ENCODE peak calls at places on chromosomes 16 and 17, in eight cellular contexts. R, Q, O, U, E, L, S and A are unnamed samples. For H3K4me1, the result is how much of the 10 kb centered on the place peaks cover.

GRCh38 chr17:49525831-49526741 is 31.0 kb downstream of the NGFR start:
- DNase-seq in Q (no peak), R (no peak), O (no peak), E (no peak), S (no peak), L (no peak), U (no peak), A (no peak)

GRCh38 chr17:62625184-62625869 is 2.1 kb upstream of the MRC2 start:
- DNase-seq in L (no peak), S (no peak), O (no peak), Q (no peak), U (no peak), E (no peak), R (no peak), A (no peak)

GRCh38 chr16:75392911-75393310 is 40.4 kb downstream of the CFDP1 start:
- DNase-seq in L (no peak), U (no peak), E (no peak), S (no peak), Q (no peak), R (no peak), O (no peak), A (no peak)

GRCh38 chr16:88645941-88646340 is 4.9 kb downstream of the CYBA start:
- DNase-seq in E (no peak), O (no peak), Q (no peak), R (no peak), L (no peak), U (no peak), S (no peak), A (no peak)

GRCh38 chr17:66290097-66290722 is 12.2 kb upstream of the PRKCA start:
- DNase-seq in Q (no peak), L (no peak), O (no peak), R (no peak), U (peak), E (no peak), S (no peak), A (no peak)

GRCh38 chr17:48589831-48590602 is at the start of gene HOXB3:
- DNase-seq in O (no peak), L (no peak), E (no peak), U (no peak), Q (peak), R (no peak), S (no peak), A (no peak)

GRCh38 chr16:30785126-30786106 is 1.6 kb downstream of the ZNF629 start:
- DNase-seq in E (no peak), U (no peak), O (no peak), S (no peak), R (no peak), L (no peak), Q (no peak), A (no peak)

GRCh38 chr17:70882504-70882903 is 713.2 kb downstream of the KCNJ2 start:
- DNase-seq in L (no peak), U (no peak), R (no peak), O (no peak), Q (no peak), S (no peak), E (no peak), A (no peak)

GRCh38 chr17:77427471-77427991 is 286.8 kb downstream of the SEC14L1 start:
- DNase-seq in E (no peak), L (no peak), Q (peak), S (no peak), O (no peak), U (no peak), R (no peak), A (peak)

GRCh38 chr17:77802811-77803220 is 155.7 kb upstream of the TNRC6C start:
- DNase-seq in L (no peak), Q (peak), O (no peak), E (no peak), R (no peak), S (peak), U (no peak), A (no peak)

GRCh38 chr17:76271669-76272540 is 6.8 kb downstream of the UBALD2 start:
- DNase-seq in Q (no peak), O (peak), L (no peak), U (peak), S (no peak), R (no peak), E (peak), A (no peak)

GRCh38 chr16:30482366-30482765 is 9.8 kb downstream of the ITGAL start:
- DNase-seq in E (no peak), U (no peak), S (no peak), R (peak), L (no peak), Q (no peak), O (no peak), A (no peak)

GRCh38 chr16:89841275-89841674 is 13.0 kb downstream of the SPIRE2 start:
- DNase-seq in Q (no peak), O (no peak), U (peak), E (peak), L (no peak), S (no peak), R (no peak), A (no peak)

GRCh38 chr16:89845417-89845816 is 17.1 kb downstream of the SPIRE2 start:
- DNase-seq in L (no peak), E (no peak), S (no peak), O (no peak), R (no peak), U (peak), Q (no peak), A (no peak)

GRCh38 chr16:89843409-89844350 is 15.4 kb downstream of the SPIRE2 start:
- DNase-seq in L (no peak), O (no peak), R (no peak), S (no peak), Q (no peak), U (no peak), E (no peak), A (no peak)

GRCh38 chr16:89844739-89845339 is 16.6 kb downstream of the SPIRE2 start:
- DNase-seq in Q (no peak), L (no peak), R (no peak), E (no peak), O (no peak), S (no peak), U (no peak), A (no peak)

DNA sequence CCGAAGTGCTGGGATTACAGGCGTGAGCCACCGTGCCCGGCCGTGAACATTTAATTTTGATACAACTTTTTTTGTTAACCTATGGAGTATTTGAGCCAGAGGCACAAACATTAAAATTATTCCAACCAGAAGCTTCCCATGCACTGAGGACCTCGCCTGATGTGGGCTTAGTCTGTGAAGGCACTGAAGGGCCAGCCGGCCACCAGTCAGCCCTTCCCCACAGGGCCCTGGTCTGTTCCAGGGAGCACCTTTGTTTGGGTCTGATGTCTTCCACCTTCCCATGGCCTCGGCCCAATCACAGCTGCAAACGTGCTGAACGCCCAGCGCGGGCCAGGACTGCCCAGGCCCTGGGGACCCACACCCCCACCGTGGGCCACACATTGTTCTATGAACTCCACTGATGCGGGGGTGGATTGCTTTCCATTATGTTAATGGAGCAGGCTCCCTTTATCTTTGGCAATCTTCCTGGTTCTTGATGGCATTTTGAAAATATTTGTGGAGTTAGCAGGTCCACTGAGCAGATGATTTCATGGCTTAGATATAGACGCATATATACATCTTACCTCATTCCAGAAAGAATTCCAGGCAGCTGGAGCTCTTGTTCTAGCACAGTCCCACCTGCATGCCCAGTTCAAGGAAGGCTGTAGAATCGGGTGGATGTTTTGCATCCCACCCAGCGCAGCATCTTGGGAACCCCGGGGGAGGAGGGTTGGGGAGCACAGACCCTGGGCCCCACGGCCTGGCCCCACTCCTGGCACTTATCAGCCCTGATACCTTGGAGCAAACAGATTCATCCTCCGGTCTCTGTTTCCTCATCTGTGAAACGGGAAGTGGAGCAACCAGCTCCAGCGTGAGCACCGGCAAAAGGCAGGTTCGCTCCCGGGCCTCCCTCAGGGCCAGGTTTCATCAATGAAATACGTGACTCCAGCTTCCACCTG is 14.5 kb downstream of the SPIRE2 start:
- DNase-seq in U (no peak), O (no peak), E (no peak), R (no peak), Q (peak), L (no peak), S (no peak), A (peak)
- H3K4me1 ChIP-seq in U (under half), O (under half), E (under half), R (under half), Q (under half), L (under half), S (under half), A (under half)

GRCh38 chr17:17102176-17102575 is 59.9 kb downstream of the MPRIP start:
- DNase-seq in Q (no peak), L (no peak), E (no peak), S (no peak), U (no peak), R (no peak), O (no peak), A (no peak)

GRCh38 chr17:17103160-17103559 is 60.9 kb downstream of the MPRIP start:
- DNase-seq in S (no peak), O (no peak), E (no peak), Q (no peak), L (no peak), R (no peak), U (no peak), A (no peak)

GRCh38 chr17:17104494-17104893 is 62.2 kb downstream of the MPRIP start:
- DNase-seq in U (no peak), Q (no peak), R (no peak), L (no peak), S (no peak), O (no peak), E (no peak), A (no peak)

GRCh38 chr17:17105976-17106375 is 63.7 kb downstream of the MPRIP start:
- DNase-seq in Q (no peak), R (no peak), O (no peak), S (no peak), L (no peak), U (no peak), E (no peak), A (no peak)

DNA sequence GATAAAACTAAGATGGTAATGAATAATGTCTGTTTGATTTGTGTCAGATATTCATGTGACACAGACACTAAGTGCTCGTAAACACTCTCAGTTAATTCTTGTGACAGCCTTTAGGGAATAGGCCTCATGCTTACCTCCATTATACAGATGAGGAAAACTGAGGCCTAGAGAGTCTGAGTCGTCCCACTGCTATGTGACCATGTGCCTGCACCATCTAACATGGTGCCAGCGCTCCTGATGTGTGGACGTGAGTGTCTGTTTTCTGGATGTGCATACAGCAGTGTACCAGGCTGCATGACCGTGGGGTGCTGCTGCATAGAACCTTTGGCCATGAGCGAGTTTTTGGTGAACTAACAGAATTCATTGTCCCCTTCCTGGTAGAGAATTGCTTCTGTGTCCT is 61.8 kb downstream of the MPRIP start:
- DNase-seq in E (no peak), U (no peak), Q (no peak), L (no peak), R (no peak), O (no peak), S (no peak), A (no peak)
- H3K4me1 ChIP-seq in E (under half), U (under half), Q (under half), L (under half), R (under half), O (under half), S (under half), A (under half)

GRCh38 chr17:27245230-27245696 is 48.7 kb upstream of the WSB1 start:
- DNase-seq in E (peak), R (peak), O (peak), L (peak), Q (peak), U (peak), S (peak), A (peak)
- H3K4me1 ChIP-seq in E (under half), R (half or more), O (under half), L (under half), Q (under half), U (under half), S (under half), A (under half)

GRCh38 chr16:11106726-11107125 is 149.3 kb downstream of the SOCS1 start:
- DNase-seq in O (no peak), L (no peak), E (no peak), R (no peak), U (no peak), Q (no peak), S (no peak), A (no peak)

GRCh38 chr16:11105038-11105903 is 150.7 kb downstream of the SOCS1 start:
- DNase-seq in L (no peak), U (no peak), E (no peak), O (no peak), S (no peak), R (no peak), Q (peak), A (no peak)

GRCh38 chr16:11102523-11102898 is 153.5 kb downstream of the SOCS1 start:
- DNase-seq in O (no peak), U (no peak), Q (no peak), E (no peak), R (no peak), S (no peak), L (no peak), A (no peak)

GRCh38 chr16:11101695-11102522 is 154.1 kb downstream of the SOCS1 start:
- DNase-seq in O (no peak), R (no peak), Q (peak), S (no peak), E (no peak), L (no peak), U (no peak), A (no peak)

GRCh38 chr16:11104168-11105037 is 151.6 kb downstream of the SOCS1 start:
- DNase-seq in L (no peak), R (no peak), O (no peak), Q (no peak), U (no peak), S (no peak), E (no peak), A (no peak)
- H3K4me1 ChIP-seq in L (under half), R (under half), O (under half), Q (half or more), U (under half), S (under half), E (under half), A (under half)

GRCh38 chr17:40363480-40363838 is 1.1 kb downstream of the GJD3 start:
- DNase-seq in E (no peak), U (no peak), R (no peak), L (no peak), Q (no peak), O (no peak), S (peak), A (peak)

GRCh38 chr17:40360091-40360490 is 4.4 kb downstream of the GJD3 start:
- DNase-seq in R (no peak), O (no peak), L (no peak), S (no peak), U (no peak), Q (no peak), E (no peak), A (no peak)

GRCh38 chr17:40361063-40361924 is 3.2 kb downstream of the GJD3 start:
- DNase-seq in S (no peak), U (no peak), E (no peak), O (no peak), R (no peak), Q (no peak), L (no peak), A (no peak)

GRCh38 chr17:40362696-40363479 is 1.6 kb downstream of the GJD3 start:
- DNase-seq in R (peak), Q (peak), E (peak), L (no peak), O (no peak), S (peak), U (peak), A (peak)

GRCh38 chr17:40361925-40362695 is 2.4 kb downstream of the GJD3 start:
- DNase-seq in E (no peak), L (no peak), O (no peak), U (no peak), Q (no peak), S (no peak), R (no peak), A (no peak)
- H3K4me1 ChIP-seq in E (under half), L (under half), O (under half), U (under half), Q (under half), S (under half), R (under half), A (under half)

DNA sequence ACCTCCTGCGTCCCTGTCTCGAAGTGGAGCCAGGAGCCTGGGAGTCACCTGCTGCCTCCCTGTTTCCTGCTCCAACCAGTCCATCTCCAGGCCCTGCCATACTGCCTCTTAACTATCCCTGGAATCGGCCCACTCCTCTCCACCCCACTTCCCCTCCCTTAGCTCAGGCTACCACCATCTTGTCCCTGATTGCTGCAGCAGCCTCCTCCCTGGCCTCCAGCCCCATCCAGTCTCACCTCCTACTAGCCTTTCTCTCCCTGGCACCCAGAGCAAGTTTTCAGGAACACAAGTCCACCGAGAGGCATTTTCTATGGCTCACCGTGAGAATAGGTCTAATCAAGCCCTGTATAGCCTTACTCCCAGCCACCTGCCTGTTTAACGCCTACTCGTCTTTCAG is 865 bp upstream of the CAMKK1 start:
- DNase-seq in O (no peak), Q (no peak), R (no peak), S (no peak), L (no peak), E (no peak), U (no peak), A (no peak)
- H3K4me1 ChIP-seq in O (under half), Q (under half), R (under half), S (under half), L (under half), E (under half), U (under half), A (half or more)